ENCODE peak calls at places on chromosomes 16 and 17, in seven cellular contexts. One of them, this sample, is unnamed.

GRCh38 chr17:68514809-68515208 is 2.6 kb downstream of the PRKAR1A start:
- DNase-seq in astrocyte of the cerebellum: no peak
- DNase-seq in HCT116: no peak
- DNase-seq in GM23338: no peak
- DNase-seq in MM.1S: no peak
- DNase-seq in CD8-positive, alpha-beta T cell: no peak
- DNase-seq in OCI-LY7: no peak
- DNase-seq in this sample: no peak

GRCh38 chr16:27083861-27084261 is 17.1 kb downstream of the C16orf82 start:
- DNase-seq in GM23338: peak
- DNase-seq in MM.1S: no peak
- DNase-seq in HCT116: no peak
- DNase-seq in OCI-LY7: peak
- DNase-seq in CD8-positive, alpha-beta T cell: no peak
- DNase-seq in astrocyte of the cerebellum: no peak
- DNase-seq in this sample: no peak

GRCh38 chr17:63113167-63113566 is 147.1 kb downstream of the TANC2 start:
- DNase-seq in GM23338: peak
- DNase-seq in HCT116: no peak
- DNase-seq in MM.1S: no peak
- DNase-seq in CD8-positive, alpha-beta T cell: no peak
- DNase-seq in astrocyte of the cerebellum: no peak
- DNase-seq in OCI-LY7: no peak
- DNase-seq in this sample: no peak

GRCh38 chr16:68529931-68530667 is 9.0 kb upstream of the ZFP90 start:
- DNase-seq in astrocyte of the cerebellum: peak
- DNase-seq in GM23338: peak
- DNase-seq in OCI-LY7: peak
- DNase-seq in MM.1S: peak
- DNase-seq in HCT116: peak
- DNase-seq in CD8-positive, alpha-beta T cell: peak
- DNase-seq in this sample: peak

GRCh38 chr17:3892095-3892998 is 506 bp downstream of the CAMKK1 start:
- DNase-seq in CD8-positive, alpha-beta T cell: peak
- DNase-seq in GM23338: peak
- DNase-seq in MM.1S: peak
- DNase-seq in astrocyte of the cerebellum: no peak
- DNase-seq in HCT116: no peak
- DNase-seq in OCI-LY7: peak
- DNase-seq in this sample: peak

GRCh38 chr17:74325743-74326379 is at the start of gene KIF19:
- DNase-seq in HCT116: no peak
- DNase-seq in GM23338: peak
- DNase-seq in MM.1S: peak
- DNase-seq in OCI-LY7: no peak
- DNase-seq in CD8-positive, alpha-beta T cell: peak
- DNase-seq in astrocyte of the cerebellum: no peak
- DNase-seq in this sample: peak

GRCh38 chr16:10776280-10776679 is 32.6 kb downstream of the NUBP1 start:
- DNase-seq in astrocyte of the cerebellum: no peak
- DNase-seq in OCI-LY7: no peak
- DNase-seq in GM23338: no peak
- DNase-seq in CD8-positive, alpha-beta T cell: peak
- DNase-seq in HCT116: no peak
- DNase-seq in MM.1S: peak
- DNase-seq in this sample: peak

GRCh38 chr17:78358538-78359215 is 1.2 kb downstream of the SOCS3 start:
- DNase-seq in astrocyte of the cerebellum: no peak
- DNase-seq in HCT116: no peak
- DNase-seq in GM23338: peak
- DNase-seq in MM.1S: no peak
- DNase-seq in OCI-LY7: no peak
- DNase-seq in CD8-positive, alpha-beta T cell: peak
- DNase-seq in this sample: peak

GRCh38 chr17:30720013-30720471 is 104.5 kb downstream of the CRLF3 start:
- DNase-seq in MM.1S: no peak
- DNase-seq in GM23338: no peak
- DNase-seq in OCI-LY7: no peak
- DNase-seq in CD8-positive, alpha-beta T cell: no peak
- DNase-seq in astrocyte of the cerebellum: no peak
- DNase-seq in HCT116: no peak
- DNase-seq in this sample: no peak

GRCh38 chr17:68101075-68101991 is 65.8 kb downstream of the KPNA2 start:
- DNase-seq in CD8-positive, alpha-beta T cell: peak
- DNase-seq in GM23338: peak
- DNase-seq in astrocyte of the cerebellum: peak
- DNase-seq in HCT116: peak
- DNase-seq in MM.1S: peak
- DNase-seq in OCI-LY7: peak
- DNase-seq in this sample: peak

GRCh38 chr17:49783051-49783715 is 5.3 kb upstream of the KAT7 start:
- DNase-seq in MM.1S: no peak
- DNase-seq in HCT116: no peak
- DNase-seq in astrocyte of the cerebellum: no peak
- DNase-seq in OCI-LY7: no peak
- DNase-seq in GM23338: no peak
- DNase-seq in CD8-positive, alpha-beta T cell: no peak
- DNase-seq in this sample: no peak

GRCh38 chr16:84117482-84117843 is 721 bp upstream of the MBTPS1 start:
- DNase-seq in CD8-positive, alpha-beta T cell: peak
- DNase-seq in GM23338: peak
- DNase-seq in astrocyte of the cerebellum: no peak
- DNase-seq in MM.1S: peak
- DNase-seq in OCI-LY7: peak
- DNase-seq in HCT116: no peak
- DNase-seq in this sample: peak

GRCh38 chr16:84119368-84119767 is 2.6 kb upstream of the MBTPS1 start:
- DNase-seq in HCT116: no peak
- DNase-seq in CD8-positive, alpha-beta T cell: no peak
- DNase-seq in MM.1S: no peak
- DNase-seq in OCI-LY7: no peak
- DNase-seq in astrocyte of the cerebellum: no peak
- DNase-seq in GM23338: no peak
- DNase-seq in this sample: no peak

GRCh38 chr16:84120023-84120422 is 3.3 kb upstream of the MBTPS1 start:
- DNase-seq in astrocyte of the cerebellum: no peak
- DNase-seq in OCI-LY7: no peak
- DNase-seq in MM.1S: no peak
- DNase-seq in CD8-positive, alpha-beta T cell: no peak
- DNase-seq in GM23338: no peak
- DNase-seq in HCT116: no peak
- DNase-seq in this sample: no peak

GRCh38 chr16:84115919-84116719 is 623 bp downstream of the MBTPS1 start:
- DNase-seq in astrocyte of the cerebellum: no peak
- DNase-seq in MM.1S: peak
- DNase-seq in HCT116: no peak
- DNase-seq in OCI-LY7: peak
- DNase-seq in GM23338: no peak
- DNase-seq in CD8-positive, alpha-beta T cell: peak
- DNase-seq in this sample: peak

DNA sequence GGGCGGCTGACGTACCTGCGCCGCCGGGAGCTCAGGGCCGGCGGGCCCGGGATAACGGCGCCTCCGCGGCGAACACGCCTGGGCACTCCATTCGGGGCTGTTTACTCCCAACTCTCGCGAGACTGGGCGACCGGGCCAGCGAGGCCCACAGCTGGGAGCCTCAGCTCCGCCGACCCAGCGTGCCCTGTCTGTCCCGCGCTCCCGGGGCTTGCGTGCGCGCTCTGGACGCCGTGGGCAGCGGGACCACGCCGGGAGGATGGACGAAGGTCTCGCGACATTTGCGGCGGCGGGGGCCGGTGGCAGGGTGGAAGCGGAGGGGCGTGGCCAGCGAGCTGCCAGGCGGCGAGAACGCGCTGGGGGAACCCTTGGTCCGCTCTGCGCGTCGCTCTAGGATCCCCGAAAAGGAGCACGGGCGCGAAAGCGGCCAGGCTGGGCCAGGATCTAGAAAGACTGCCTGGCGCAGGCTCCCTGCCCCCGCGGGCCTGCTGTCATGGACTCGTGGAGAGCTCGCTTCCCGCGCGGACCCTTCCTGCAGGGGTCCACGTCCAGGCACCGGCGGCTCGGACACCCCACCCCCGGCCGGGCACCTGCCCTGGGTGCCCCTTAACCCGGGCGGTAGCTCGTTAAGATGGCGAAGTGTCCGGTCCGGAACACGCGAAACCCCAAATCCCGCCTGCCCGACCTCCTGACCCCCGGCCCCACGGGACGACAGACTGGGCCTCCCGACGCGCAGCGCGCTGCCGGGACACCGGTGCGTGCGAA is at the start of gene MBTPS1:
- DNase-seq in HCT116: peak
- DNase-seq in MM.1S: peak
- DNase-seq in OCI-LY7: peak
- DNase-seq in GM23338: peak
- DNase-seq in CD8-positive, alpha-beta T cell: peak
- DNase-seq in astrocyte of the cerebellum: peak
- DNase-seq in this sample: peak
- TF ChIP-seq CTCF in HCT116: no peak
- TF ChIP-seq CTCF in MM.1S: no peak
- TF ChIP-seq CTCF in OCI-LY7: no peak
- TF ChIP-seq CTCF in GM23338: no peak
- TF ChIP-seq CTCF in CD8-positive, alpha-beta T cell: peak
- TF ChIP-seq CTCF in astrocyte of the cerebellum: no peak
- TF ChIP-seq CTCF in this sample: no peak

GRCh38 chr16:74439685-74440084 is 18.4 kb upstream of the CLEC18B start:
- DNase-seq in OCI-LY7: no peak
- DNase-seq in HCT116: no peak
- DNase-seq in CD8-positive, alpha-beta T cell: no peak
- DNase-seq in GM23338: no peak
- DNase-seq in astrocyte of the cerebellum: no peak
- DNase-seq in MM.1S: no peak
- DNase-seq in this sample: no peak

GRCh38 chr16:74438492-74438979 is 17.3 kb upstream of the CLEC18B start:
- DNase-seq in astrocyte of the cerebellum: no peak
- DNase-seq in MM.1S: no peak
- DNase-seq in OCI-LY7: no peak
- DNase-seq in CD8-positive, alpha-beta T cell: no peak
- DNase-seq in HCT116: no peak
- DNase-seq in GM23338: no peak
- DNase-seq in this sample: no peak
- H3K4me3 ChIP-seq in astrocyte of the cerebellum: no peak
- H3K4me3 ChIP-seq in MM.1S: no peak
- H3K4me3 ChIP-seq in OCI-LY7: no peak
- H3K4me3 ChIP-seq in CD8-positive, alpha-beta T cell: no peak
- H3K4me3 ChIP-seq in HCT116: no peak
- H3K4me3 ChIP-seq in GM23338: no peak
- H3K4me3 ChIP-seq in this sample: no peak

DNA sequence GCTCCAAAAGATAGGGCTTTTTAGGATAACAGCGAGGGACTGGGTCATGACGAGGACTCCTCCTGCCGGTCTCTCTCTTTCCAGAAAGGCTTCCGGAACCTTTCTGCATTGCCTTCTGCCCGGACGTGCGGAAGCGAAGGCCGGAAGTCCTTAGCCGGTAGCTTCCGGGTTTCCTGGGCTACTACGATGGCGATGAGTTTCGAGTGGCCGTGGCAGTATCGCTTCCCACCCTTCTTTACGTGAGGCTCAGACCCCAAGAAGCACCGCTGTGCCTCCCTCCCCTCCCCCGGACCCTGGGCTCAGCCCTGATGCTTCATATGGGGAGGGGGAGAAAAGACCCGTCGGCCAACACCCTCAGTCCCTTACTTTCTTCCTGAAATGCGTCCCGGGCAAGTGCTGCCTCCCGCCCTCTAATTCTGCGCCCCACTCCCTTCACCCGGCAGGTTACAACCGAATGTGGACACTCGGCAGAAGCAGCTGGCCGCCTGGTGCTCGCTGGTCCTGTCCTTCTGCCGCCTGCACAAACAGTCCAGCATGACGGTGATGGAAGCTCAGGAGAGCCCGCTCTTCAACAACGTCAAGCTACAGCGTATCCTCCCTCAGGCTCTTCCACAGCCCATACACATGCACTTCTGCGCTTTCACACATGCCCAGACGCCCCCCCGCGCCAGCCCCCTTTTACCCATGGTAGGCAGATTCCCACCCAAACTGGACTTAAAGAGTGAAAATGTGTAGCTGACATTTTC is at the start of gene VPS25:
- DNase-seq in CD8-positive, alpha-beta T cell: peak
- DNase-seq in MM.1S: peak
- DNase-seq in astrocyte of the cerebellum: peak
- DNase-seq in HCT116: peak
- DNase-seq in OCI-LY7: peak
- DNase-seq in GM23338: peak
- DNase-seq in this sample: peak
- TF ChIP-seq CTCF in CD8-positive, alpha-beta T cell: no peak
- TF ChIP-seq CTCF in MM.1S: no peak
- TF ChIP-seq CTCF in astrocyte of the cerebellum: peak
- TF ChIP-seq CTCF in HCT116: no peak
- TF ChIP-seq CTCF in OCI-LY7: no peak
- TF ChIP-seq CTCF in GM23338: no peak
- TF ChIP-seq CTCF in this sample: no peak

DNA sequence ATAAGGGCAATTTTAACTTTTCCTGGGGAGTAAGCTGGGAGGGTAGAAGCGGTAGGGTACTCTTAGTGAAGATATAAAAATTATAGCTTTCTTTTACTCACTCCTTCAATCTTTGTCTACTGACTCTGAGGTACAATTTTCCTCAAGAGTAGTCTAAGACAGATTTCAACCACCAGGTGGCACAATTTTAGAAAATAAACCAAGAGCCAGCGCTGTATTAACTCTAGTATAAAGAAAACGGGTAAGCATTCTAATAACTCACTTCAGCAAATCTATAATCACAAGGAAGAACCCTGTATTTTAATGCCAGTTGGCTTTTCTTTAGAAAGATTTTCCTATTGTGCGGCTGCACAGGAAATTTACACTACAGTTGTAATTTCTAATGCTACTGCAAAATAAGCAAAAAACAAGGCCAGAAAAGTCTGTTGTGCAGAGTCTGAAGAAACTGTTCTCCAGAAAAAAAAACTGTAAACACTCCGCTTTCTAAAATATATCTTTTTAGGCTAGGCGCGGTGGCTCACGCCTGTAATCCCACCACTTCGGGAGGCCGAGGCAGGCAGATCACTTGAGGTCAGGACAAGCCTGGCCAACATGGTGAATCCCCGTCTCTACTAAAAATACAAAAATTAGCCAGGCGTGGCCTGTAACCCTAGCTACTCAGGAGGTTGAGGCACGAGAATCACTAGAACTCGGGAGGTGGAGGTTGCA is 1.9 kb downstream of the CMC2 start:
- DNase-seq in GM23338: peak
- DNase-seq in OCI-LY7: peak
- DNase-seq in CD8-positive, alpha-beta T cell: no peak
- DNase-seq in astrocyte of the cerebellum: peak
- DNase-seq in HCT116: peak
- DNase-seq in MM.1S: peak
- DNase-seq in this sample: peak
- H3K4me3 ChIP-seq in GM23338: no peak
- H3K4me3 ChIP-seq in OCI-LY7: peak
- H3K4me3 ChIP-seq in CD8-positive, alpha-beta T cell: peak
- H3K4me3 ChIP-seq in astrocyte of the cerebellum: peak
- H3K4me3 ChIP-seq in HCT116: peak
- H3K4me3 ChIP-seq in MM.1S: peak
- H3K4me3 ChIP-seq in this sample: peak

GRCh38 chr17:82864721-82865240 is 25.0 kb upstream of the ZNF750 start:
- DNase-seq in OCI-LY7: peak
- DNase-seq in MM.1S: no peak
- DNase-seq in astrocyte of the cerebellum: no peak
- DNase-seq in GM23338: no peak
- DNase-seq in HCT116: no peak
- DNase-seq in CD8-positive, alpha-beta T cell: no peak
- DNase-seq in this sample: peak
- TF ChIP-seq CTCF in OCI-LY7: no peak
- TF ChIP-seq CTCF in MM.1S: no peak
- TF ChIP-seq CTCF in astrocyte of the cerebellum: no peak
- TF ChIP-seq CTCF in GM23338: no peak
- TF ChIP-seq CTCF in HCT116: no peak
- TF ChIP-seq CTCF in CD8-positive, alpha-beta T cell: no peak
- TF ChIP-seq CTCF in this sample: no peak

GRCh38 chr16:981695-982151 is at the start of gene SOX8:
- DNase-seq in OCI-LY7: no peak
- DNase-seq in CD8-positive, alpha-beta T cell: no peak
- DNase-seq in astrocyte of the cerebellum: no peak
- DNase-seq in MM.1S: no peak
- DNase-seq in HCT116: no peak
- DNase-seq in GM23338: peak
- DNase-seq in this sample: no peak
- H3K4me3 ChIP-seq in OCI-LY7: peak
- H3K4me3 ChIP-seq in CD8-positive, alpha-beta T cell: peak
- H3K4me3 ChIP-seq in astrocyte of the cerebellum: peak
- H3K4me3 ChIP-seq in MM.1S: no peak
- H3K4me3 ChIP-seq in HCT116: peak
- H3K4me3 ChIP-seq in GM23338: peak
- H3K4me3 ChIP-seq in this sample: no peak

This sample was measured in GM12865.